ENCODE peak calls at places on chromosomes 3 and 15, in four cellular contexts. One of them, this sample, is unnamed.

GRCh38 chr3:84318273-84318809 is 640.4 kb upstream of the CADM2 start:
- DNase-seq in HCT116: no peak
- DNase-seq in MM.1S: no peak
- DNase-seq in OCI-LY7: no peak
- DNase-seq in this sample: peak

GRCh38 chr3:49346797-49347251 is 7.0 kb upstream of the USP4 start:
- DNase-seq in OCI-LY7: no peak
- DNase-seq in MM.1S: no peak
- DNase-seq in HCT116: no peak
- DNase-seq in this sample: peak

GRCh38 chr3:36895488-36896409 is 49.1 kb downstream of the TRANK1 start:
- DNase-seq in HCT116: no peak
- DNase-seq in MM.1S: no peak
- DNase-seq in OCI-LY7: no peak
- DNase-seq in this sample: no peak

GRCh38 chr3:188432826-188433525 is 279.0 kb downstream of the LPP start:
- DNase-seq in HCT116: no peak
- DNase-seq in OCI-LY7: no peak
- DNase-seq in MM.1S: no peak
- DNase-seq in this sample: peak

GRCh38 chr3:115552007-115552406 is 71.3 kb upstream of the GAP43 start:
- DNase-seq in HCT116: no peak
- DNase-seq in OCI-LY7: no peak
- DNase-seq in MM.1S: no peak
- DNase-seq in this sample: no peak

GRCh38 chr15:100466073-100466472 is 62.7 kb downstream of the CERS3 start:
- DNase-seq in HCT116: no peak
- DNase-seq in MM.1S: no peak
- DNase-seq in OCI-LY7: no peak
- DNase-seq in this sample: no peak

GRCh38 chr15:62165029-62165792 is at the start of gene C2CD4B:
- DNase-seq in OCI-LY7: no peak
- DNase-seq in HCT116: no peak
- DNase-seq in MM.1S: no peak
- DNase-seq in this sample: no peak

GRCh38 chr3:53169045-53169831 is 8.2 kb downstream of the PRKCD start:
- DNase-seq in HCT116: no peak
- DNase-seq in OCI-LY7: peak
- DNase-seq in MM.1S: no peak
- DNase-seq in this sample: no peak

GRCh38 chr15:51229907-51230328 is 108.5 kb downstream of the CYP19A1 start:
- DNase-seq in OCI-LY7: peak
- DNase-seq in HCT116: no peak
- DNase-seq in MM.1S: peak
- DNase-seq in this sample: peak

GRCh38 chr3:177618873-177619771 is 421.8 kb upstream of the TBL1XR1 start:
- DNase-seq in HCT116: no peak
- DNase-seq in OCI-LY7: no peak
- DNase-seq in MM.1S: no peak
- DNase-seq in this sample: peak

GRCh38 chr15:101256756-101257155 is 4.9 kb upstream of the CHSY1 start:
- DNase-seq in HCT116: no peak
- DNase-seq in MM.1S: peak
- DNase-seq in OCI-LY7: peak
- DNase-seq in this sample: peak

GRCh38 chr3:45021524-45021923 is 4.6 kb upstream of the CLEC3B start:
- DNase-seq in OCI-LY7: no peak
- DNase-seq in MM.1S: no peak
- DNase-seq in HCT116: no peak
- DNase-seq in this sample: no peak

GRCh38 chr15:42693942-42694341 is 43.0 kb downstream of the CDAN1 start:
- DNase-seq in HCT116: no peak
- DNase-seq in MM.1S: no peak
- DNase-seq in OCI-LY7: no peak
- DNase-seq in this sample: no peak

GRCh38 chr3:100087203-100087602 is 27.1 kb downstream of the FILIP1L start:
- DNase-seq in MM.1S: peak
- DNase-seq in OCI-LY7: no peak
- DNase-seq in HCT116: no peak
- DNase-seq in this sample: peak

GRCh38 chr3:182239316-182239715 is 527.6 kb downstream of the SOX2 start:
- DNase-seq in OCI-LY7: no peak
- DNase-seq in HCT116: no peak
- DNase-seq in MM.1S: no peak
- DNase-seq in this sample: no peak

GRCh38 chr15:100141304-100142080 is 200.3 kb downstream of the ADAMTS17 start:
- DNase-seq in MM.1S: no peak
- DNase-seq in OCI-LY7: no peak
- DNase-seq in HCT116: no peak
- DNase-seq in this sample: no peak

GRCh38 chr3:173138031-173138430 is 3.0 kb downstream of the SPATA16 start:
- DNase-seq in MM.1S: no peak
- DNase-seq in OCI-LY7: no peak
- DNase-seq in HCT116: no peak
- DNase-seq in this sample: no peak

GRCh38 chr3:35946121-35946856 is 307.0 kb downstream of the ARPP21 start:
- DNase-seq in MM.1S: peak
- DNase-seq in OCI-LY7: peak
- DNase-seq in HCT116: no peak
- DNase-seq in this sample: peak

GRCh38 chr3:100063929-100064461 is 50.3 kb downstream of the FILIP1L start:
- DNase-seq in HCT116: no peak
- DNase-seq in MM.1S: no peak
- DNase-seq in OCI-LY7: no peak
- DNase-seq in this sample: no peak

GRCh38 chr3:16511561-16512434 is 1.7 kb downstream of the RFTN1 start:
- DNase-seq in OCI-LY7: peak
- DNase-seq in MM.1S: no peak
- DNase-seq in HCT116: no peak
- DNase-seq in this sample: no peak

GRCh38 chr15:86664581-86664980 is 584.9 kb downstream of the AGBL1 start:
- DNase-seq in OCI-LY7: no peak
- DNase-seq in MM.1S: no peak
- DNase-seq in HCT116: no peak
- DNase-seq in this sample: no peak

GRCh38 chr15:94460624-94461023 is 229.3 kb downstream of the MCTP2 start:
- DNase-seq in OCI-LY7: no peak
- DNase-seq in MM.1S: no peak
- DNase-seq in HCT116: no peak
- DNase-seq in this sample: no peak

GRCh38 chr15:68402432-68403160 is 29.4 kb downstream of the ITGA11 start:
- DNase-seq in MM.1S: no peak
- DNase-seq in HCT116: no peak
- DNase-seq in OCI-LY7: no peak
- DNase-seq in this sample: no peak

GRCh38 chr3:186362409-186362757 is 349 bp upstream of the DGKG start:
- DNase-seq in MM.1S: no peak
- DNase-seq in OCI-LY7: no peak
- DNase-seq in HCT116: no peak
- DNase-seq in this sample: no peak

GRCh38 chr15:87917480-87917879 is 339.1 kb downstream of the NTRK3 start:
- DNase-seq in MM.1S: no peak
- DNase-seq in OCI-LY7: no peak
- DNase-seq in HCT116: no peak
- DNase-seq in this sample: peak

GRCh38 chr15:73246411-73246810 is 122.3 kb downstream of the HCN4 start:
- DNase-seq in OCI-LY7: no peak
- DNase-seq in MM.1S: no peak
- DNase-seq in HCT116: no peak
- DNase-seq in this sample: no peak

GRCh38 chr15:34760909-34761308 is 6.1 kb upstream of the GJD2 start:
- DNase-seq in HCT116: no peak
- DNase-seq in OCI-LY7: no peak
- DNase-seq in MM.1S: no peak
- DNase-seq in this sample: no peak
- TF ChIP-seq EZH2phosphoT487 in HCT116: no peak
- TF ChIP-seq EZH2phosphoT487 in OCI-LY7: no peak
- TF ChIP-seq EZH2phosphoT487 in MM.1S: no peak
- TF ChIP-seq EZH2phosphoT487 in this sample: no peak

GRCh38 chr15:40444741-40445140 is 4.0 kb downstream of the BAHD1 start:
- DNase-seq in HCT116: no peak
- DNase-seq in MM.1S: no peak
- DNase-seq in OCI-LY7: no peak
- DNase-seq in this sample: no peak
- H3K4me2 ChIP-seq in HCT116: no peak
- H3K4me2 ChIP-seq in MM.1S: no peak
- H3K4me2 ChIP-seq in OCI-LY7: no peak
- H3K4me2 ChIP-seq in this sample: peak

GRCh38 chr15:65914371-65914770 is 45.1 kb downstream of the RAB11A start:
- DNase-seq in OCI-LY7: no peak
- DNase-seq in MM.1S: no peak
- DNase-seq in HCT116: no peak
- DNase-seq in this sample: no peak
- H3K27ac ChIP-seq in OCI-LY7: no peak
- H3K27ac ChIP-seq in MM.1S: no peak
- H3K27ac ChIP-seq in HCT116: no peak
- H3K27ac ChIP-seq in this sample: no peak

DNA sequence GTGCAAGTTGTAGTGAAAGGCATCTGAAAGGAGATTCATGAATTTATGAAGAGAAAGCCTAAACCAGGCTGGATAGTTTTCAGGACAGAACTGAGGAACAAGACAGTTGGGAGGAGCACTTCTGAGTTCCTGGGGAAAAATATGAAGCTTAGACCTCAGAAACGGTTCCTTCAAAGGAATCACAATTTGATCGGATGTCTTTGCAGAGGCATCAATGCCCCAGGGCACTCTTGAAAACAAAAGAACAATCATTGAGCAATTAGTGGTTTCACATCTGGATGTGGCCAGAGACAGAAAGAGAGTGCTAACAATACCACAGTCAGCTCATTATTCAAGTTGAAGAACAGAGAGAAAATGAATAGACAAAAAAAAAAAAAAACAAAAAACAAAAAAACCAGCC is 86.2 kb downstream of the KLF13 start:
- DNase-seq in MM.1S: peak
- DNase-seq in OCI-LY7: no peak
- DNase-seq in HCT116: no peak
- DNase-seq in this sample: no peak
- TF ChIP-seq EZH2phosphoT487 in MM.1S: peak
- TF ChIP-seq EZH2phosphoT487 in OCI-LY7: no peak
- TF ChIP-seq EZH2phosphoT487 in HCT116: no peak
- TF ChIP-seq EZH2phosphoT487 in this sample: no peak

This sample was measured in PC-3.